ENCODE peak calls at places on chromosomes 4 and X, in ten cellular contexts. X, I, K, S, V, F, Z, U, N and D are unnamed samples.

GRCh38 chrX:110406822-110407221 is 48.2 kb downstream of the RTL9 start:
- DNase-seq in S (no peak), X (no peak), I (no peak), F (no peak), N (no peak), Z (no peak), K (no peak), U (no peak), V (no peak), D (no peak)

GRCh38 chrX:18026171-18026570 is 165.1 kb upstream of the RAI2 start:
- DNase-seq in I (peak; percentile 9), V (no peak), K (no peak), S (no peak), U (no peak), N (no peak), Z (no peak), X (peak; percentile 48), F (peak; percentile 3), D (no peak)

GRCh38 chr4:55468724-55469123 is 73.0 kb downstream of the TMEM165 start:
- DNase-seq in X (no peak), I (no peak), N (peak; percentile 28), F (no peak), K (no peak), U (no peak), S (no peak), Z (no peak), V (no peak), D (peak; percentile 20)

GRCh38 chrX:135543924-135544323 is 23.5 kb downstream of the INTS6L start:
- DNase-seq in F (no peak), I (no peak), K (no peak), Z (peak; percentile 13), X (no peak), V (no peak), S (no peak), U (no peak), N (no peak), D (peak; percentile 23)

GRCh38 chr4:73731968-73732610 is 8.3 kb upstream of the CXCL8 start:
- DNase-seq in Z (no peak), S (no peak), I (no peak), N (no peak), U (no peak), F (no peak), X (no peak), K (no peak), V (no peak), D (no peak)

GRCh38 chr4:187309456-187309855 is 585.8 kb upstream of the FAT1 start:
- DNase-seq in Z (no peak), S (no peak), F (no peak), I (no peak), X (no peak), K (no peak), V (no peak), U (no peak), N (peak; percentile 73), D (no peak)

GRCh38 chr4:122548886-122549630 is 71.8 kb downstream of the IL21 start:
- DNase-seq in V (no peak), I (no peak), K (no peak), X (no peak), Z (no peak), F (no peak), N (no peak), U (no peak), S (no peak), D (no peak)

GRCh38 chr4:115675721-115676120 is 562.3 kb upstream of the NDST4 start:
- DNase-seq in N (peak; percentile 1), V (no peak), U (no peak), Z (no peak), X (no peak), K (no peak), S (no peak), I (no peak), F (no peak), D (no peak)

GRCh38 chr4:6095023-6095817 is 77.0 kb upstream of the C4orf50 start:
- DNase-seq in U (no peak), K (no peak), Z (no peak), N (peak; percentile 16), S (no peak), I (no peak), F (no peak), X (no peak), V (no peak), D (no peak)

GRCh38 chrX:123803331-123803983 is 56.4 kb upstream of the XIAP start:
- DNase-seq in X (peak; percentile 22), Z (no peak), I (peak; percentile 7), N (peak; percentile 82), U (no peak), F (no peak), V (no peak), K (no peak), S (no peak), D (peak; percentile 52)

GRCh38 chrX:41720125-41720780 is 3.7 kb upstream of the GPR82 start:
- DNase-seq in S (peak; percentile 28), V (no peak), X (no peak), K (no peak), U (no peak), Z (no peak), F (no peak), N (no peak), I (no peak), D (no peak)

DNA sequence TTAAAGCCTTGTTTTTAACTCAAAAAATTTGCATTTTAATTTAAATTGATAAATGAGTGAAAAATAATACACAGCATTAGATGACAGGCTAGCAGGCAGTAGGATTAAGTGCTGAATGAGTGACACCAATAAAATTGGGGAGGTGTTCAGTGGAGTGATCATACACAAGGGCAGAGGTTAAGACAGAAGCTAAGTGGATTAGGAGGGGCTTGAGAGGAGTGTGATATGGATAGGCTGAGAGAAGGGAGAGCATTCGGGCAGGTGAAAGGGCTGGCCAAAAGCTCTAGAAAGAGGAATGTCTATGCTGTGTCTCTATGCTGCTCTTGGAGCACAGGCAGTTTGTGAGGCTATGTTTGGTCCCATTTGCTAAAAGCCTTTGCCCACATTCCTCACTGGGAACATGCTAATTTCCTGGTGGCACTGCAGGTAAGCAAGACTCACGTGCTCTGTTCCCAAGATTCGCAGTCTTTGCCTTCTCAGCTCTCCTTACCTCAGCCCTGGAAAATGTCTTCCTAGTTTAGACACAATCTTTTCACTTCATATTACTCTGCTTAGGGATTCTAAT is 52.8 kb upstream of the CCSER1 start:
- DNase-seq in Z (peak; percentile 56), X (no peak), N (no peak), I (no peak), F (no peak), V (no peak), K (peak; percentile 1), S (no peak), U (no peak), D (no peak)
- H3K4me1 ChIP-seq in Z (peaks cover 19% of the 10 kb centered on the region), X (no peaks in the 10 kb centered on the region), N (peaks cover 1% of the 10 kb centered on the region), I (no peaks in the 10 kb centered on the region), F (no peaks in the 10 kb centered on the region), V (no peaks in the 10 kb centered on the region), K (no peaks in the 10 kb centered on the region), S (no peaks in the 10 kb centered on the region), U (no peaks in the 10 kb centered on the region), D (peaks cover 3% of the 10 kb centered on the region)

GRCh38 chr4:66606215-66606614 is 935.9 kb upstream of the EPHA5 start:
- DNase-seq in F (no peak), K (no peak), X (no peak), U (no peak), N (no peak), Z (no peak), I (no peak), V (no peak), S (no peak), D (no peak)

GRCh38 chr4:66604192-66604591 is 933.9 kb upstream of the EPHA5 start:
- DNase-seq in K (no peak), S (no peak), U (no peak), F (no peak), Z (no peak), X (no peak), V (no peak), N (no peak), I (no peak), D (no peak)

GRCh38 chr4:66606908-66607307 is 936.6 kb upstream of the EPHA5 start:
- DNase-seq in I (no peak), K (peak; percentile 28), V (no peak), Z (peak; percentile 49), U (no peak), F (no peak), X (no peak), S (no peak), N (no peak), D (no peak)

DNA sequence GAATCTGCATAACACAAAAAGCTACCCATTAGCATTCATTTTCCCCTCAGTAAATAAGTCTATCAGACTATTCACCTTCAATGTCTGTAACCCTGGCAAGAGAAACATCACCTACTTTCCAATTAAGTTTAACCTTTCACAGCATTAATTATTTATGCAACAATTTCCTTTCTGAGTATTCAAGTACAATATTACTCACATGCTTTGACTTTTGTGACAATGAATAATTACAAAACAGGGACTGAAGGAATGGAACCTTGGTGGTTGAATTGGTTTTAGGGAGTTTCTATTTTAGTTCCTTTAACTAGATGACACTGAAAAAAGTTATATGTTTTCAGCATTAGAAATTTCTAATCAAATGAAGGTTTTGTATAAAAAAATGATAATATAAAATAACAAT is 932.3 kb upstream of the EPHA5 start:
- DNase-seq in U (no peak), Z (no peak), X (no peak), V (no peak), N (no peak), K (no peak), F (no peak), S (no peak), I (no peak), D (no peak)
- H3K27me3 ChIP-seq in U (no peaks in the 10 kb centered on the region), Z (no peaks in the 10 kb centered on the region), X (no peaks in the 10 kb centered on the region), V (no peaks in the 10 kb centered on the region), N (no peaks in the 10 kb centered on the region), K (no peaks in the 10 kb centered on the region), F (no peaks in the 10 kb centered on the region), S (no peaks in the 10 kb centered on the region), I (no peaks in the 10 kb centered on the region), D (no peaks in the 10 kb centered on the region)

DNA sequence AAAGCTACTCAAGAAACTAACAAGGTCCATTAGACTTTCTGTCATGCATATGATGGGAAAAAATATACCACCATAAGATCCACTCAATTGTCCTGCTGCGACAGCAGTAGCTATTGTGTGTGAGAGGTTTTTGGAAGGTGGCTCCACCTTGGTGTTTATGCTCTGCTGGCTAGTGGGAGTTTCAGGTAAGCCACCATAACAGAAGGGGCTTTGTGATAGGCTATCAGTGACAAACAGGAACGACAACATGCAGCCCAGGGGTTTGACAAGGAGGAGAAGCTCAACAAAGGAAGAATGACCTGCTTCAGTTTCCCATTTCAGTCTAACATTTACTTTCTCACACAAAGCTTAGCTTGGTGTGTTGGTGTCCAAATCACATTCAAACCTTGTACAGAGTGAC is 182.6 kb downstream of the ATOH1 start:
- DNase-seq in Z (no peak), U (no peak), V (no peak), I (no peak), X (no peak), F (no peak), K (no peak), S (no peak), N (no peak), D (no peak)
- H3K4me3 ChIP-seq in Z (no peak overlapping the region), U (no peak overlapping the region), V (no peak overlapping the region), I (no peak overlapping the region), X (no peak overlapping the region), F (no peak overlapping the region), K (no peak overlapping the region), S (no peak overlapping the region), N (no peak overlapping the region), D (no peak overlapping the region)

DNA sequence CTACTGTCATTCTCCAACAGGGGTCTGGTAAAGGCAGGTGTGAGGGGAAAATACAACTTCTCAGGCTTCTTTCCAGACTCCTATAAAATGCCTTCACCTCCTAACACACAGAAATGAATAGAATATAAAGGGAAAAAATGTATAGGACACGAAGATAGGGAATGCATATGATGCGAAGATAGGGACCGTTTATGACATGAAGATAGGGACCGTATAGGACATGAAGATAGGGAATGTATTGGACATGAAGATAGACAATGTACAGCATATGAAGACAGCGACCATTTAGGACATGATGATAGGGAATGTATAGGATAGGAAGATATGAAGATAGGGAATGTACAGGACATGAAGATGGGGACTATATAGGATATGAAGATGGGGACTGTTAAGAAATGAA is 10.5 kb downstream of the IRF2 start:
- DNase-seq in F (no peak), N (no peak), V (no peak), K (no peak), Z (no peak), I (no peak), S (no peak), U (no peak), X (no peak), D (no peak)
- H3K4me1 ChIP-seq in F (peaks cover 87% of the 10 kb centered on the region), N (peaks cover 9% of the 10 kb centered on the region), V (peaks cover 26% of the 10 kb centered on the region), K (no peaks in the 10 kb centered on the region), Z (peaks cover 23% of the 10 kb centered on the region), I (peaks cover 77% of the 10 kb centered on the region), S (peaks cover 80% of the 10 kb centered on the region), U (peaks cover 14% of the 10 kb centered on the region), X (peaks cover 35% of the 10 kb centered on the region), D (no peaks in the 10 kb centered on the region)